ENCODE peak calls at places on chromosomes 13 and 19, in six cellular contexts. C is foreskin fibroblast; Z is NCI-H460; X is stimulated activated CD4-positive, alpha-beta T cell treated with anti-CD3 and anti-CD28 coated beads, Interleukin-1b, Interleukin-23, amount 100 ng/mL, for 24 hours; N is AG20443; K is posterior vena cava. O is an unnamed sample.

GRCh38 chr13:73922728-73923393 is 211.3 kb downstream of the KLF12 start:
- DNase-seq in C (peak), Z (no peak), X (no peak), N (peak), K (no peak), O (no peak)

GRCh38 chr13:23386533-23386932 is 47.0 kb downstream of the SACS start:
- DNase-seq in C (no peak), Z (no peak), X (no peak), N (no peak), K (no peak), O (no peak)

GRCh38 chr13:97189943-97190342 is 32.2 kb upstream of the MBNL2 start:
- DNase-seq in C (no peak), Z (no peak), X (no peak), N (no peak), K (no peak), O (no peak)

GRCh38 chr13:33355470-33355869 is 69.9 kb upstream of the STARD13 start:
- DNase-seq in C (peak), Z (no peak), X (no peak), N (peak), K (no peak), O (no peak)

GRCh38 chr19:11570039-11570462 is 7.4 kb downstream of the ACP5 start:
- DNase-seq in C (no peak), Z (no peak), X (no peak), N (no peak), K (no peak), O (no peak)

GRCh38 chr13:72149701-72150100 is 282.7 kb upstream of the DACH1 start:
- DNase-seq in C (no peak), Z (no peak), X (no peak), N (no peak), K (no peak), O (no peak)

GRCh38 chr13:61142506-61142905 is 273.1 kb downstream of the PCDH20 start:
- DNase-seq in C (no peak), Z (no peak), X (no peak), N (no peak), K (no peak), O (no peak)

GRCh38 chr19:18091217-18091608 is 4.5 kb upstream of the IL12RB1 start:
- DNase-seq in C (no peak), Z (no peak), X (peak), N (no peak), K (peak), O (no peak)

GRCh38 chr13:102003848-102004570 is 397.8 kb downstream of the FGF14 start:
- DNase-seq in C (peak), Z (no peak), X (no peak), N (no peak), K (no peak), O (no peak)

GRCh38 chr19:46818812-46819211 is 30.4 kb upstream of the SLC1A5 start:
- DNase-seq in C (no peak), Z (peak), X (no peak), N (peak), K (no peak), O (no peak)

GRCh38 chr13:87498681-87499080 is 172.5 kb upstream of the SLITRK5 start:
- DNase-seq in C (no peak), Z (peak), X (no peak), N (no peak), K (no peak), O (peak)

GRCh38 chr13:91601807-91602206 is 203.4 kb downstream of the GPC5 start:
- DNase-seq in C (no peak), Z (no peak), X (no peak), N (no peak), K (no peak), O (no peak)

GRCh38 chr19:35671818-35672217 is 5.5 kb downstream of the UPK1A start:
- DNase-seq in C (peak), Z (no peak), X (no peak), N (no peak), K (no peak), O (no peak)

GRCh38 chr19:49889687-49890348 is 6.9 kb downstream of the IL4I1 start:
- DNase-seq in C (peak), Z (peak), X (peak), N (peak), K (peak), O (peak)

GRCh38 chr19:19026299-19026971 is 6.9 kb downstream of the SUGP2 start:
- DNase-seq in C (peak), Z (no peak), X (no peak), N (peak), K (no peak), O (no peak)

GRCh38 chr13:32947411-32947810 is 68.8 kb upstream of the KL start:
- DNase-seq in C (no peak), Z (no peak), X (no peak), N (no peak), K (no peak), O (no peak)

GRCh38 chr19:32881766-32882165 is 12.2 kb upstream of the SLC7A9 start:
- DNase-seq in C (no peak), Z (no peak), X (no peak), N (no peak), K (peak), O (no peak)